ENCODE peak calls at places on chromosomes 5 and 9, in five cellular contexts. S, T, M, D and A are unnamed samples.

GRCh38 chr9:88991066-88992030 is at the start of gene S1PR3:
- DNase-seq in M (peak), S (no peak), D (peak), T (peak), A (peak)

GRCh38 chr5:96297867-96298266 is 135.2 kb downstream of the PCSK1 start:
- DNase-seq in T (no peak), S (no peak), M (no peak), D (no peak), A (peak)

GRCh38 chr9:74348777-74349176 is 148.4 kb upstream of the RORB start:
- DNase-seq in D (no peak), S (no peak), T (no peak), M (no peak), A (no peak)

GRCh38 chr9:34505370-34506120 is 17.2 kb downstream of the ENHO start:
- DNase-seq in T (no peak), S (no peak), M (no peak), D (no peak), A (no peak)

GRCh38 chr9:88889386-88889785 is 101.9 kb upstream of the S1PR3 start:
- DNase-seq in S (no peak), M (no peak), D (no peak), T (no peak), A (peak)

GRCh38 chr9:136784249-136784996 is 6.7 kb upstream of the TMEM141 start:
- DNase-seq in S (no peak), D (peak), M (no peak), T (no peak), A (peak)

GRCh38 chr5:127290019-127290945 is at the start of gene MEGF10:
- DNase-seq in D (peak), S (no peak), M (peak), T (peak), A (peak)

GRCh38 chr9:115369322-115369957 is 251.5 kb upstream of the TNC start:
- DNase-seq in S (no peak), D (no peak), M (no peak), T (no peak), A (peak)

GRCh38 chr5:103598997-103599556 is 36.5 kb upstream of the NUDT12 start:
- DNase-seq in M (no peak), S (no peak), D (no peak), T (no peak), A (peak)

GRCh38 chr5:207599-207998 is 10.4 kb downstream of the CCDC127 start:
- DNase-seq in S (no peak), T (peak), M (no peak), D (no peak), A (no peak)

GRCh38 chr5:178383919-178384814 is 151.6 kb upstream of the PHYKPL start:
- DNase-seq in D (peak), T (peak), M (no peak), S (no peak), A (no peak)

GRCh38 chr9:125979383-125979782 is 232.2 kb downstream of the PBX3 start:
- DNase-seq in M (no peak), T (no peak), S (no peak), D (no peak), A (no peak)

GRCh38 chr9:89770779-89771178 is 166.0 kb downstream of the GADD45G start:
- DNase-seq in S (no peak), T (peak), M (no peak), D (no peak), A (no peak)

GRCh38 chr5:119315516-119315949 is 40.3 kb upstream of the TNFAIP8 start:
- DNase-seq in S (peak), T (peak), D (no peak), M (no peak), A (peak)

GRCh38 chr9:112037281-112038016 is 137.6 kb downstream of the SUSD1 start:
- DNase-seq in T (peak), D (peak), S (peak), M (peak), A (peak)

GRCh38 chr9:29213374-29214161 is 1640.3 kb upstream of the C9orf72 start:
- DNase-seq in D (peak), T (peak), M (no peak), S (no peak), A (no peak)

GRCh38 chr5:177508217-177508611 is 1.4 kb downstream of the DOK3 start:
- DNase-seq in M (no peak), S (no peak), T (no peak), D (no peak), A (no peak)

GRCh38 chr9:85744481-85744880 is 2.7 kb upstream of the AGTPBP1 start:
- DNase-seq in D (no peak), S (no peak), T (peak), M (no peak), A (no peak)

DNA sequence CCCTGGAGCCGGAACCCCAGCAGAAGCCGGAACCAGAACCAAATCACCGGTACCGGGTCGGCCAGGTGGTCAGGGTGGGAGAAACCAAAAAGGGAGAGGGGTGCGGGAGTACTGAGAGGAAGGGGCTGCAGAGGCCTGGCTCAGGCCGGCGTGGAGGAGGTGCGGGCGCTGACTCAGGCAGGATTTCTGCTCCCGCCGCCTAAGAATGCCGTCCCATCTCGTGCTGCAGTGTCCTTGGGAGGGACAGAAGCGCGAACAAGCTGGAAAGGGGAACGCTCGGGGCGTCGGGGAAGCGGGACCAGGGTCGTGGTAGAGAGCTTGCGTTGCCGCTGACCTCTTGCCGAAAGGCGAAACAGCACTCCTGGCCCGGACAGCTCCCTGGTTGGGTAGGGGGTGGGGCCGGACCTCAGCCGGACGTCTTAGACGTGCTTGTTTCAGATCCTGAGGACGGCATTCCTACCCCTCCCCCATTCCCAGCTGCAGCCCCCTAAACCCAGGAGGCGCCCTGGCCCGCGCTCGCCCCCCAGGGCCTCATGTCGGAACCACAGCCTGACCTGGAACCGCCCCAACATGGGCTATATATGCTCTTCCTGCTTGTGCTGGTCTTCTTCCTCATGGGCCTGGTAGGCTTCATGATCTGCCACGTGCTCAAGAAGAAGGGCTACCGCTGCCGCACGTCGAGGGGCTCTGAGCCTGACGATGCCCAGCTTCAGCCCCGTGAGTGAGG is 1.1 kb downstream of the RELL2 start:
- DNase-seq in S (no peak), M (peak), D (peak), T (peak), A (peak)
- H3K4me3 ChIP-seq in S (peak), M (peak), D (peak), T (peak), A (peak)

GRCh38 chr9:23590601-23591000 is 235.4 kb downstream of the ELAVL2 start:
- DNase-seq in D (no peak), S (no peak), T (no peak), M (no peak), A (no peak)

GRCh38 chr9:23587903-23588302 is 238.1 kb downstream of the ELAVL2 start:
- DNase-seq in S (no peak), T (peak), M (no peak), D (peak), A (no peak)

GRCh38 chr9:23582836-23583235 is 243.2 kb downstream of the ELAVL2 start:
- DNase-seq in T (no peak), D (no peak), M (no peak), S (no peak), A (no peak)

GRCh38 chr9:23586906-23587305 is 239.1 kb downstream of the ELAVL2 start:
- DNase-seq in D (no peak), T (no peak), M (no peak), S (no peak), A (no peak)

DNA sequence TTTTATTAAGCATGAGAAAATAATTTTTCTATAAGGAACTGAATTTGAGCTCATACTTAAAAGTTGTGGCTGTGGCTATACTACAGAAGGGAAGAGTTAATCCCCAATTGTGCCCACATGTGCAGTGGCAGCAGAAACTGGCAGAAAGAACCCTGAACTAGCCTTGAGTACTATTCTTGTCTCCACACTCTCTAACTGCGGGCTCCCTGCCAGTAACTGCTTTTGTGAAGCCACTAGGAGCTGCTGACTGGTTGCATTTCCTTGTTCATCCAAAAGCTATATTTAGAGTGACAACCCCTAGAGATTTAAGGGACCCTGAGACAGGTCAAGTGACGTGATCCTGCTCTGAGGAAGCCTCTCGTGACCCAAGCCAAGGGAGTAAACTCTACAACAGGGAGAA is 238.6 kb downstream of the ELAVL2 start:
- DNase-seq in D (no peak), M (no peak), S (no peak), T (no peak), A (no peak)
- TF ChIP-seq CTCF in D (no peak), M (no peak), S (no peak), T (no peak), A (no peak)

DNA sequence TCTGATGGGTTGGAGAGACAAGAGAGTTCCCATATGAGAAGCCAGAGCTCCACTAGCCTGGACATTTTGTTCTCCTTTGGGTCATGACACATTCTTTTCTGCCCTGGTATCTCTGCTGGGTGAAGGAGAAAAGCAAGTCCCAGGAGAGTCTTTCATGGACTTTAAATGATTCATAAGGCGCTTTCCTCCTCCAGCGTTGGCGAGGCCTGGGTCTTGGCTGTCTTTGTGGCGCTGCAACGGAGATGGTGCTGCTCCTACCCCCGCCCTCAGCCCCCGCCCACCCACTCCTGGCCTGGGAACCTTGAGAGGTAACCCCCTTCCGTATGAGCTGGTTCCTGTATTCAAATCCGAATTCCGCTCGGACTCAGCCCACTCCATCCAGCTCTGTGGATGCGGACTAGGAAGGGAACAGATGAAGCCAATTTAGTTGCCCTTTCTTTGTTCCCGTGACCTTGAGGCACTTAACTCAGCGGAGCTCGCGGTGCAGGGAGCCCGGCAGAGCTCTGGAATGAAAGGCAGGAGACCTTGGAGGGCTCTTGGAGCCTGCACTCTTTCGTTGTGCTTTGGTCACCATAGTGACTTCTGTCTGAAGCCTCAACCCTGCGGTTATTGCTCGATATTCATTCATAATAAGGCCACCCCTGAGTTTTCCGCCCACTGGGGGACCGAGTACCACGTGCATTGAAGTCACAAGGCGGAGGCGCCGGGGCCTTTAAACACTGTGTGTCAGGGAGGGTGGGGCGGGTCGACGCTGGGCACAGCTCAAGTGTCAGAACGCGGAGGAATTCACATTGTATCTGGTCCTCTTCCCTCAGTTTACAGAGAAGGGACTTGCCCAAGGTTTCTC is 14.0 kb upstream of the PWWP2A start:
- DNase-seq in T (peak), D (peak), S (no peak), M (no peak), A (peak)
- H3K4me3 ChIP-seq in T (no peak), D (peak), S (no peak), M (no peak), A (no peak)

DNA sequence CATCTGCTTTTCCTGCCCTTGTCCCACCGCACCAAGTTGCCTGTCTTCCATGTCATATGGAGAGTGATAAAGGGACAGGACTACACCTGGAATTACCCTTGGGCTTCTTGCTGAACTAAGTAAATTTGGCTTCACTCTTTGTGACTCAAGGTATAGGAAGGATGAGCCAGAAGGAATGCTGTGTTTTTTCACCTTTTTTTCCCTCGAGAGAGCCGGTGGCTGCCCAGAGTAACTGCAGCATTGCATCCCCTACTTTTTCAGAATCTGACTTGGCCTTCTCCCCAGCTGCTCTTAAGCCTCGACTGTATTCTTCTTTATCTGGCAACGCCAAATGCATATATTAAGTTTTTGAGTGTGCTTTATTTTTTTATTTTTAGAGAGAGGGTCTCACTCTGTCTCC is 38.4 kb downstream of the RCL1 start:
- DNase-seq in S (no peak), M (no peak), T (no peak), D (no peak), A (no peak)
- TF ChIP-seq CTCF in S (no peak), M (no peak), T (peak), D (no peak), A (no peak)

DNA sequence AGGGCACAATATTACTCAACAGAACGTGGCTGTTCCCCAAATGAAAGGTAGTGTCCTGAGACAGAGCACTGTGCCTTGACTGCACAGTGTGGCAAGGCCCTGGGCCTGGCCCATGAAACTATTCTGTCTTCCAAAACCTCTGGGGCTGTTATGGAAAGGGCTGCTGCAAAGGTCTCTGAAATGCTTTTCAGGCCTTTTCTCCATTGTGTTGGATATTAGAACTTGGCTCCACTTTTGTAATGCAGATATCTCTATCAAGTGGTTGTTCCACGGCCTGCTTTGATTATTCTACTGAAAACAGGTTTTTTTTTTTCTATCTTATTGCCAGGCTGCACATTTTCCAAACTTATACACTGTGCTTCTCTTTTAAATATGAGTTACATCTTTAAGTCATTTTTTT is 777.5 kb upstream of the TYRP1 start:
- DNase-seq in D (no peak), T (no peak), M (no peak), S (no peak), A (no peak)
- H3K4me3 ChIP-seq in D (no peak), T (no peak), M (no peak), S (no peak), A (no peak)

GRCh38 chr5:137888489-137888874 is 775 bp upstream of the PKD2L2 start:
- DNase-seq in D (peak), M (no peak), T (no peak), S (no peak), A (no peak)

GRCh38 chr5:137894586-137894985 is 5.3 kb downstream of the PKD2L2 start:
- DNase-seq in T (no peak), D (no peak), S (no peak), M (no peak), A (no peak)

GRCh38 chr5:137890850-137891249 is 1.6 kb downstream of the PKD2L2 start:
- DNase-seq in M (no peak), D (no peak), S (no peak), T (no peak), A (no peak)

GRCh38 chr5:137888875-137889759 is at the start of gene PKD2L2:
- DNase-seq in S (peak), T (peak), M (peak), D (peak), A (peak)

DNA sequence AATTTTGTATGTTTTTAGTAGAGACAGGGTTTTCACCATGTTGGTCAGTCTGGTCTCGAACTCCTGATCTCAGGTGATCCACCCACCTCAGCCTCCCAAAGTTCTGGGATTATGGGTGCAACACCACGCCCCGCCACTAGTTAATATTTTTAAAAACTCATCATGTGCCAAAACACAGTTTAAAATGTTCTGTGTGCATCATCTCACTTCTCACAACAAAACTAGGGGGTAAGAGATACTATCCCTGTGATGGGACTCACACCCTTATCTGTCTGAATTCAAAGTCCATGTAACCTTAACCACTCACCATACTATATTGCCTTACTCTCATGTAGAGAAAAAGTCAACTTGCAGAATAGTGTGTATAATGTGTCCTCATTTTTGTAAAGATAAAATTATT is 2.6 kb downstream of the PKD2L2 start:
- DNase-seq in D (no peak), T (no peak), S (no peak), M (no peak), A (no peak)
- TF ChIP-seq CTCF in D (peak), T (peak), S (peak), M (peak), A (peak)

GRCh38 chr9:137986268-137987099 is 108.9 kb downstream of the CACNA1B start:
- DNase-seq in T (no peak), D (no peak), M (no peak), S (no peak), A (no peak)

GRCh38 chr9:137987244-137988030 is 109.9 kb downstream of the CACNA1B start:
- DNase-seq in T (no peak), M (no peak), S (no peak), D (no peak), A (peak)

GRCh38 chr9:137988701-137989100 is 111.1 kb downstream of the CACNA1B start:
- DNase-seq in S (no peak), T (no peak), D (no peak), M (no peak), A (no peak)

GRCh38 chr9:137989156-137989555 is 111.6 kb downstream of the CACNA1B start:
- DNase-seq in D (no peak), T (no peak), M (no peak), S (no peak), A (no peak)

GRCh38 chr9:137988051-137988450 is 110.5 kb downstream of the CACNA1B start:
- DNase-seq in M (no peak), T (no peak), D (no peak), S (no peak), A (no peak)
- H3K4me3 ChIP-seq in M (no peak), T (no peak), D (no peak), S (no peak), A (no peak)

GRCh38 chr9:16347886-16348285 is 522.6 kb downstream of the BNC2 start:
- DNase-seq in S (no peak), M (no peak), D (no peak), T (no peak), A (peak)

GRCh38 chr9:16352232-16352631 is 518.2 kb downstream of the BNC2 start:
- DNase-seq in T (no peak), S (no peak), M (no peak), D (no peak), A (no peak)

GRCh38 chr9:16356196-16356765 is 514.2 kb downstream of the BNC2 start:
- DNase-seq in T (no peak), M (no peak), D (no peak), S (no peak), A (no peak)

GRCh38 chr9:16348531-16348930 is 521.9 kb downstream of the BNC2 start:
- DNase-seq in M (no peak), D (no peak), S (no peak), T (no peak), A (no peak)

DNA sequence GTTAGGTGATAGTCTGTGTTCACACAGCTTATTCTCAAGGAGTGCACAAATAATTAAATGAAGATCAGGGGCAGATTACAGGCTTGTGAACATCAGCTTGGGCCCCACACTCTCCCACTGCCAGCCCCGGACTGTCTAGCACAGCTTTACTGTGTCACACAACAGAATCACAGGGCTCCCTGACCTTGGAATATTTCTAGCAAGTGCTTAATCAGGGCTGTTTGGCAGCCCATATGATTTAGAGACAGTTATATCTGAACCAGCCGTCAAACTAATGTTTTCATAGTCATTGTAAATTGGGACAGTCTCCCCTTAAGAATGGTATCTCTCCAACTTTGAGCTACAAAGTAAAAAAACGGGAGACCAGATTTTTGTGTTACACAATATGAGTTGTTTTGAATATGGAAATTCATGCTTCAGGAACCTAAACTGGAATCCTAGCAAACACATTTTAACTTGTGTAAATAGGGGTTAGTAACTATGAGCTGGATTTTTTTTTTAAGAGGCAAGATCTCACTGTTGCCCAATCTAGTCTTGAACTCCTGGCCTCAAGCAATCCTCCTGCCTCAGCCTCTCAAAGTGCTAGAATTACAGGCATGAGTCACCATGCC is 517.6 kb downstream of the BNC2 start:
- DNase-seq in T (no peak), D (no peak), S (no peak), M (no peak), A (peak)
- TF ChIP-seq CTCF in T (no peak), D (no peak), S (no peak), M (no peak), A (no peak)